ENCODE peak calls at places on chromosomes 3 and 15, in five cellular contexts. One of them, this sample, is unnamed.

GRCh38 chr15:36951747-36952247 is 148.6 kb downstream of the MEIS2 start:
- DNase-seq in choroid plexus epithelial cell: peak
- DNase-seq in A549: peak
- DNase-seq in WTC11: no peak
- DNase-seq in lower lobe of right lung: no peak
- DNase-seq in this sample: no peak

GRCh38 chr3:59542276-59542675 is 492.5 kb upstream of the CFAP20DC start:
- DNase-seq in choroid plexus epithelial cell: no peak
- DNase-seq in lower lobe of right lung: no peak
- DNase-seq in WTC11: no peak
- DNase-seq in A549: no peak
- DNase-seq in this sample: no peak

GRCh38 chr3:145519598-145520078 is 641.3 kb downstream of the PLOD2 start:
- DNase-seq in choroid plexus epithelial cell: no peak
- DNase-seq in A549: no peak
- DNase-seq in WTC11: no peak
- DNase-seq in lower lobe of right lung: no peak
- DNase-seq in this sample: no peak

GRCh38 chr3:30034246-30034991 is 572.0 kb upstream of the TGFBR2 start:
- DNase-seq in choroid plexus epithelial cell: peak
- DNase-seq in lower lobe of right lung: no peak
- DNase-seq in WTC11: no peak
- DNase-seq in A549: no peak
- DNase-seq in this sample: no peak

GRCh38 chr3:103511891-103512290 is 1077.1 kb downstream of the ZPLD1 start:
- DNase-seq in WTC11: no peak
- DNase-seq in choroid plexus epithelial cell: no peak
- DNase-seq in lower lobe of right lung: no peak
- DNase-seq in A549: no peak
- DNase-seq in this sample: no peak

GRCh38 chr15:26974120-26974780 is 3.3 kb downstream of the GABRG3 start:
- DNase-seq in lower lobe of right lung: no peak
- DNase-seq in A549: peak
- DNase-seq in WTC11: peak
- DNase-seq in choroid plexus epithelial cell: peak
- DNase-seq in this sample: no peak

GRCh38 chr3:188220097-188220788 is 66.3 kb downstream of the LPP start:
- DNase-seq in lower lobe of right lung: no peak
- DNase-seq in WTC11: no peak
- DNase-seq in choroid plexus epithelial cell: peak
- DNase-seq in A549: no peak
- DNase-seq in this sample: no peak

GRCh38 chr3:12420393-12420792 is 63.9 kb upstream of the TSEN2 start:
- DNase-seq in choroid plexus epithelial cell: no peak
- DNase-seq in WTC11: no peak
- DNase-seq in A549: no peak
- DNase-seq in lower lobe of right lung: no peak
- DNase-seq in this sample: no peak

GRCh38 chr3:158453865-158454264 is 117.1 kb upstream of the MLF1 start:
- DNase-seq in lower lobe of right lung: no peak
- DNase-seq in choroid plexus epithelial cell: no peak
- DNase-seq in WTC11: no peak
- DNase-seq in A549: no peak
- DNase-seq in this sample: no peak

GRCh38 chr3:5058463-5058862 is 63.6 kb upstream of the ARL8B start:
- DNase-seq in WTC11: no peak
- DNase-seq in lower lobe of right lung: no peak
- DNase-seq in A549: peak
- DNase-seq in choroid plexus epithelial cell: peak
- DNase-seq in this sample: no peak

GRCh38 chr3:52237659-52238172 is 1.2 kb downstream of the TWF2 start:
- DNase-seq in A549: peak
- DNase-seq in choroid plexus epithelial cell: peak
- DNase-seq in WTC11: no peak
- DNase-seq in lower lobe of right lung: peak
- DNase-seq in this sample: peak